ENCODE peak calls at places on chromosomes 3 and 15, in four cellular contexts. K is GM13977, Q is heart right ventricle, T is GM12864. D is an unnamed sample.

GRCh38 chr3:101928890-101929289 is 79.6 kb downstream of the NFKBIZ start:
- DNase-seq in T (no peak), Q (no peak), K (no peak), D (no peak)

GRCh38 chr3:56620371-56620770 is 62.7 kb downstream of the TASOR start:
- DNase-seq in T (no peak), Q (no peak), K (no peak), D (no peak)

GRCh38 chr3:141071681-141072260 is 20.6 kb downstream of the SPSB4 start:
- DNase-seq in T (no peak), K (no peak), Q (no peak), D (no peak)

GRCh38 chr3:66029443-66029842 is 9.3 kb downstream of the MAGI1 start:
- DNase-seq in T (no peak), K (no peak), Q (no peak), D (no peak)

GRCh38 chr15:68220967-68221366 is 8.6 kb downstream of the CLN6 start:
- DNase-seq in K (no peak), T (no peak), Q (no peak), D (no peak)

GRCh38 chr15:100125627-100126231 is 216.0 kb downstream of the ADAMTS17 start:
- DNase-seq in Q (peak), T (no peak), K (no peak), D (no peak)

GRCh38 chr15:85837011-85837433 is 42.3 kb upstream of the KLHL25 start:
- DNase-seq in T (no peak), Q (no peak), K (no peak), D (no peak)

GRCh38 chr15:89883518-89883917 is 10.3 kb downstream of the AP3S2 start:
- DNase-seq in Q (no peak), K (no peak), T (no peak), D (no peak)

GRCh38 chr3:104870276-104870675 is 496.4 kb upstream of the ALCAM start:
- DNase-seq in K (no peak), Q (no peak), T (no peak), D (no peak)

GRCh38 chr3:123122525-123123315 is 55.9 kb downstream of the PDIA5 start:
- DNase-seq in K (peak), Q (no peak), T (no peak), D (no peak)

GRCh38 chr3:51819151-51819550 is 40.1 kb upstream of the IQCF6 start:
- DNase-seq in Q (no peak), K (no peak), T (no peak), D (no peak)

GRCh38 chr15:76199106-76200082 is 111.9 kb downstream of the ETFA start:
- DNase-seq in T (no peak), K (no peak), Q (peak), D (no peak)

GRCh38 chr15:68469162-68470048 is 37.4 kb upstream of the ITGA11 start:
- DNase-seq in T (no peak), Q (no peak), K (no peak), D (no peak)

GRCh38 chr15:65008989-65009388 is 19.3 kb upstream of the SPG21 start:
- DNase-seq in T (no peak), Q (no peak), K (no peak), D (no peak)
- TF ChIP-seq CTCF in T (peak), Q (no peak), K (peak), D (no peak)

GRCh38 chr3:61897848-61898247 is 336.5 kb downstream of the PTPRG start:
- DNase-seq in T (no peak), K (no peak), Q (no peak), D (no peak)

GRCh38 chr3:61893840-61894566 is 332.6 kb downstream of the PTPRG start:
- DNase-seq in Q (no peak), T (no peak), K (no peak), D (no peak)

GRCh38 chr3:61896251-61896650 is 334.9 kb downstream of the PTPRG start:
- DNase-seq in K (no peak), Q (no peak), T (no peak), D (no peak)

GRCh38 chr3:61892881-61893280 is 331.5 kb downstream of the PTPRG start:
- DNase-seq in K (no peak), Q (no peak), T (no peak), D (no peak)

GRCh38 chr3:61894988-61895935 is 333.9 kb downstream of the PTPRG start:
- DNase-seq in K (peak), Q (peak), T (peak), D (peak)
- TF ChIP-seq CTCF in K (no peak), Q (no peak), T (no peak), D (peak)

DNA sequence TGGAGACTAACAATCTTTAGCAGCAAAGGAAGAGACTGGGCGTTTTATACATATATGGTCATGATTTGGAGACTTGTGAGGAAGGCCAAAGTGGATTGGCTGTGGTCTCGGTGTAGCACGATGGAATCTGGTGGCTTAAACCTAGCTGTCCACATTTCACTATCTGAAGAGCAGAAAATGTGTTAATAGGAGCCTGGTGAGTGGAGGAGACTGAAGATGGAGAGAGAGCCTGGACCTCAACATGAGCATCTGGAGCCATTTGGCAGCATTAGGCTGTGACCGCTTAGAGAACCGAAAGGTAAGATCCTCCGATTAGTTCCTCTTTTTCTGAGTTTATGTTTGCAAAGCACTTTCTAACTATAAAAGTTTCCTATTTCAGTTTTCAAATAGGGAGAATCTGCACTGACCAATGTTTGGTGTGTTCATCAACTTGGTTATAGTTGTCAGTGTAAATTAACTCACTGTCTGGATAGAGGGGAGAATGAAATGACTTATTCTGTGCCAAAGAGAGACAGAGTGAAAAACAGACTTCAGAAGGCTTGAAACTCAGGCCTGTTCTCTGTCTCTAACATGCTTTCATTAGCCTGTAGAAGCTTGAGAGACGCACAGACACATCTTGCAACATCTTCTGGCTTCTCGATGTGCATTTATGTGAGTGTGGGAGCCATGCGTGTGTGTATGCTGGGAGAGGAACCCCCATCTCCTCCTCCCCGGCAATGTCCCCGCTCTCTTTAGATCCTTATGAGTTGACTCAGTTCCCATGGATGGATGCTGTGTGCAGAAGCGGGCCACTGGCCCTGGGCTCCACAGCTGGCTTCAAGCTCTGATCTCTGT is 244.7 kb upstream of the TBL1XR1 start:
- DNase-seq in K (peak), Q (no peak), T (peak), D (no peak)
- TF ChIP-seq CTCF in K (no peak), Q (no peak), T (no peak), D (no peak)

GRCh38 chr15:80836991-80837390 is 57.8 kb downstream of the CEMIP start:
- DNase-seq in K (no peak), T (no peak), Q (no peak), D (no peak)

GRCh38 chr15:80836223-80836622 is 57.1 kb downstream of the CEMIP start:
- DNase-seq in Q (no peak), K (no peak), T (no peak), D (no peak)

GRCh38 chr15:80834906-80835305 is 55.7 kb downstream of the CEMIP start:
- DNase-seq in T (no peak), K (no peak), Q (no peak), D (no peak)

GRCh38 chr15:80834402-80834801 is 55.2 kb downstream of the CEMIP start:
- DNase-seq in Q (no peak), K (no peak), T (no peak), D (no peak)

GRCh38 chr15:80835338-80835737 is 56.2 kb downstream of the CEMIP start:
- DNase-seq in K (no peak), T (no peak), Q (no peak), D (no peak)
- TF ChIP-seq CTCF in K (no peak), T (no peak), Q (no peak), D (no peak)

GRCh38 chr3:111252795-111253194 is 181.2 kb downstream of the NECTIN3 start:
- DNase-seq in K (no peak), T (no peak), Q (no peak), D (no peak)
- TF ChIP-seq CTCF in K (no peak), T (no peak), Q (no peak), D (no peak)

GRCh38 chr3:49634736-49635135 is 39.4 kb upstream of the APEH start:
- DNase-seq in Q (no peak), K (no peak), T (no peak), D (peak)
- TF ChIP-seq CTCF in Q (no peak), K (no peak), T (no peak), D (no peak)

DNA sequence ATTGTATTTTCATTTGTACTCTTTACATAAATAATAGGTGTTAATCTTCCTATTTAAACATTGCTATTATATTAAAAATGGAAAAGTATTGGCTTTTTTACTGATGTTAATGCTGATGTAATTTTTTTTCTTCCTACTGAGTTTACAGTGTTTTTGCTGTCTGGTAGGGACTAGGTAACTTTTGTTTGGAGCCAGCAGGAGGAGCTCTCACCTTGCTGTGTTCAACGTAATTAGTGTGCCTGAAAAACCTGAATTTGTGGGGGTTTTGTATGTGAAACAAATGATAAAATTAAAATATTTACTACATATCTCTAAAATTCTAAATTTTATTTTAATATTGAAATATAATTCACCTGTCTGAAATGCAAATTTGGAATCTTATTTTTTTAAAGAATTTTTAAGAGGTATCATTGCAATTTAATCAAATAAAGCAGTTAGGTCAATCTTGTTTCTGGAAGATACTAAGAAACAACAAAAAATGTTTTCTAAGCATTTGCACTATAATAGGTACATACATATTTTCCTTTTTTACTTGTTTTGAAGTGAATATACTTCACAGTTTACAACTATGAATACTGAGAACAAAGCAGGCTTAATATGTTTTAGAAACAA is 48.8 kb downstream of the EPHA6 start:
- DNase-seq in T (no peak), K (no peak), Q (no peak), D (peak)
- TF ChIP-seq CTCF in T (peak), K (peak), Q (peak), D (peak)

GRCh38 chr3:40847571-40847992 is 322.8 kb downstream of the ZNF621 start:
- DNase-seq in T (no peak), Q (peak), K (no peak), D (no peak)
- TF ChIP-seq CTCF in T (no peak), Q (peak), K (no peak), D (no peak)

GRCh38 chr3:148464246-148464645 is 233.5 kb upstream of the AGTR1 start:
- DNase-seq in Q (no peak), K (no peak), T (no peak), D (no peak)

GRCh38 chr3:148466143-148466542 is 231.6 kb upstream of the AGTR1 start:
- DNase-seq in T (no peak), K (no peak), Q (no peak), D (no peak)

DNA sequence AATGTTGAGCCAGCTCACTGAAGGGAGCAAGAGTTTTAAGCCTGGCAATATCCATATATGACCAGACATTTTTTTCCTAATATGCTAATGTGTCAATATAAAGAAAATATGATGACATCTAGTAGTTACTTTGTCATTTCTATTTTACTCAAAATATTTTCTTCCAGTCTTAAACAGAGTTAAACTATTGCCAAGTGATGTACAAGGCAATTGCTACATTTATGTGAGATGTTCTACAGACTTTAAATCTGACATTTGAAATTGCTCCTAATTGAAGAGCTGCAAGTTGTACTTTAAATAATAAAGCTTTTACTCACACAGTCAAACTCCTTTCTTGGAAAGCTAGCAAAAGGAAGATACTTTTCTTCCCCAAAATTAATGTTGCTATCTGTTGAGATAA is 230.4 kb upstream of the AGTR1 start:
- DNase-seq in T (no peak), Q (no peak), K (no peak), D (no peak)
- TF ChIP-seq CTCF in T (no peak), Q (no peak), K (no peak), D (no peak)

D was measured in activated CD8-positive, alpha-beta T cell treated with anti-CD3 and anti-CD28 coated beads for 36 hours.